ENCODE peak calls at places on chromosomes 7 and 10, in nine cellular contexts. I, S, W, A, U, D, B, N and C are unnamed samples. For H3K4me1 and H3K9me3, the result is how much of the 10 kb centered on the place peaks cover.

GRCh38 chr7:29400435-29400834 is 163.2 kb upstream of the PRR15 start:
- DNase-seq in I (no peak), S (no peak), W (no peak), A (no peak), U (no peak), D (no peak), B (no peak), N (no peak), C (no peak)

GRCh38 chr7:69184339-69184738 is 413.9 kb upstream of the AUTS2 start:
- DNase-seq in I (no peak), S (no peak), W (no peak), A (no peak), U (no peak), D (no peak), B (no peak), N (no peak), C (no peak)

GRCh38 chr7:74606101-74606908 is 51.2 kb upstream of the GTF2I start:
- DNase-seq in I (peak), S (no peak), W (peak), A (peak), U (peak), D (peak), B (peak), N (no peak), C (no peak)

GRCh38 chr7:417625-417889 is 102.1 kb downstream of the PDGFA start:
- DNase-seq in I (no peak), S (peak), W (no peak), A (no peak), U (no peak), D (no peak), B (no peak), N (no peak), C (no peak)

GRCh38 chr10:68601490-68602265 is 41.5 kb downstream of the TET1 start:
- DNase-seq in I (no peak), S (no peak), W (no peak), A (no peak), U (no peak), D (no peak), B (no peak), N (peak), C (no peak)

GRCh38 chr7:29844614-29845013 is 38.3 kb downstream of the WIPF3 start:
- DNase-seq in I (peak), S (no peak), W (no peak), A (no peak), U (no peak), D (no peak), B (no peak), N (no peak), C (no peak)

GRCh38 chr10:47264797-47265281 is 35.2 kb upstream of the GDF10 start:
- DNase-seq in I (no peak), S (no peak), W (no peak), A (no peak), U (no peak), D (no peak), B (no peak), N (no peak), C (no peak)

GRCh38 chr10:49161411-49161997 is 26.7 kb downstream of the TMEM273 start:
- DNase-seq in I (peak), S (no peak), W (peak), A (no peak), U (no peak), D (no peak), B (peak), N (no peak), C (no peak)

GRCh38 chr10:15738237-15738928 is 18.7 kb upstream of the ITGA8 start:
- DNase-seq in I (no peak), S (no peak), W (no peak), A (peak), U (peak), D (no peak), B (no peak), N (no peak), C (peak)

GRCh38 chr7:537911-538634 is 18.4 kb upstream of the PDGFA start:
- DNase-seq in I (no peak), S (peak), W (peak), A (peak), U (peak), D (no peak), B (peak), N (no peak), C (peak)

GRCh38 chr10:73867871-73868631 is 6.3 kb downstream of the CAMK2G start:
- DNase-seq in I (no peak), S (no peak), W (no peak), A (peak), U (no peak), D (no peak), B (peak), N (no peak), C (no peak)
- H3K4me1 ChIP-seq in I (under half), S (under half), W (under half), A (under half), U (under half), D (half or more), B (under half), N (under half), C (under half)

DNA sequence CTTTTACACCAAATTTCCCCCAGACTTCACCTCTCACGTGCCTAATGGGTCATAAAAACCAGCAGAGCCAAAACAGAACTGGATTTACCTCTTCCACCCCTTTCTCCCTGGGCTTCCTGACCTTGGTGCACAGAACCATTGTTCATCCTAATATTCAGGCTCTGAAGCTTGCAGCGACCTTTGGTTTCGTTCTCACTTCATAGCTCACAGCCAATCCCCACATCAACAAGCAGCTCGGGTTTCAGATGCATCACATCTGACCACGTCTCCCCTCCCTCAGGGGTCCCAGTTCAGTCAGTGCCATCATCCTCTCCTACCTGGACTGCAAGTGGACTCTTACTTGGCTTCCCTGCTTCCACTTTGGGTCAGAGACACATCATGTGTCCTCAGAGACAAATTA is 141.6 kb upstream of the DPP6 start:
- DNase-seq in I (no peak), S (no peak), W (no peak), A (no peak), U (no peak), D (no peak), B (no peak), N (no peak), C (no peak)
- H3K9me3 ChIP-seq in I (under half), S (under half), W (under half), A (under half), U (under half), D (under half), B (under half), N (under half), C (under half)

GRCh38 chr7:111088328-111088727 is 2.6 kb upstream of the LRRN3 start:
- DNase-seq in I (no peak), S (no peak), W (no peak), A (no peak), U (no peak), D (no peak), B (no peak), N (no peak), C (no peak)

GRCh38 chr7:111085356-111085755 is 5.6 kb upstream of the LRRN3 start:
- DNase-seq in I (no peak), S (no peak), W (no peak), A (no peak), U (no peak), D (no peak), B (no peak), N (no peak), C (no peak)

GRCh38 chr7:111083423-111083822 is 7.5 kb upstream of the LRRN3 start:
- DNase-seq in I (no peak), S (no peak), W (no peak), A (no peak), U (no peak), D (no peak), B (no peak), N (peak), C (no peak)

GRCh38 chr7:111089822-111090426 is 1.0 kb upstream of the LRRN3 start:
- DNase-seq in I (peak), S (no peak), W (no peak), A (no peak), U (no peak), D (no peak), B (peak), N (no peak), C (no peak)

DNA sequence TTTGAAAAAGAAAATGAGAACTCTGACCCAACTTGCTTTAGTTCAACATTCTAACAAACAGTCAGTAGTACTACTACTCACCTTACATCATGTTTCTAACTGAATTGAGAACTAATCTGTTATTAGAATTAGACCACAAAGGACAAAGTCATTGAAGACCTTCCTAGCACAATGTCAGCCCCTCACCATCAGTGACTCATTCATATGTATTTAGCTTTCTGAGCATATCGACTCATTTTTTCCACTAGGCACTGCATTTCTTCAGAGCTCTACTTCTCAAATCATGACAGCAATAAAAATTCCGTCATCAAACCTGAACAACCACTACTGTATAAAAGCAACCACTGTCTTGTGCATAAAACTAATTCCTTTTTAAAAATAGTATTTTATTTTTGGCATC is 4.4 kb upstream of the LRRN3 start:
- DNase-seq in I (no peak), S (no peak), W (no peak), A (no peak), U (no peak), D (no peak), B (no peak), N (no peak), C (no peak)
- H3K4me1 ChIP-seq in I (under half), S (under half), W (under half), A (under half), U (under half), D (under half), B (under half), N (under half), C (under half)

GRCh38 chr7:126449621-126450268 is 803.0 kb downstream of the GRM8 start:
- DNase-seq in I (no peak), S (no peak), W (no peak), A (no peak), U (no peak), D (no peak), B (no peak), N (no peak), C (no peak)
- H3K9me3 ChIP-seq in I (under half), S (under half), W (under half), A (under half), U (under half), D (under half), B (under half), N (under half), C (under half)

DNA sequence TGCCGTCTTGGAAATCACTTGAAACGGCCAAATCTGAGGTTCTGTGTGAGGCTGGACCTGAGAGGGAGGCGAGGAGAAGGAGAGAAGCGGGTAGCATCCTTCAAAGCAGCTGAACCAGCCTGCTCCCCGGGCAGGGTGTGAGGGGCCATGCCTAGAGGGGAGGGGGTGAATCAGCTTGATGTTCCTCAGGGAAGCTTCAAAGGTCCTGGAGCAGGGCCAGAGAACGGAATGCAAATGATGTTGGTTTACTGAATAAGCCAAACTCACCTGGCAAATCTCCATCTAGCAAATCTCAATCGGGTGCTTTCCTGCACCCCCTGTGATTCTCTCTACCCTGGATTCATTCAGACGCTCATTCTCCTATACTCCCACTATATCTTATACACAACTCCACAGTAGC is 226.9 kb downstream of the WDR11 start:
- DNase-seq in I (no peak), S (peak), W (no peak), A (no peak), U (no peak), D (no peak), B (no peak), N (no peak), C (no peak)
- H3K4me1 ChIP-seq in I (under half), S (under half), W (under half), A (under half), U (under half), D (under half), B (half or more), N (under half), C (under half)

DNA sequence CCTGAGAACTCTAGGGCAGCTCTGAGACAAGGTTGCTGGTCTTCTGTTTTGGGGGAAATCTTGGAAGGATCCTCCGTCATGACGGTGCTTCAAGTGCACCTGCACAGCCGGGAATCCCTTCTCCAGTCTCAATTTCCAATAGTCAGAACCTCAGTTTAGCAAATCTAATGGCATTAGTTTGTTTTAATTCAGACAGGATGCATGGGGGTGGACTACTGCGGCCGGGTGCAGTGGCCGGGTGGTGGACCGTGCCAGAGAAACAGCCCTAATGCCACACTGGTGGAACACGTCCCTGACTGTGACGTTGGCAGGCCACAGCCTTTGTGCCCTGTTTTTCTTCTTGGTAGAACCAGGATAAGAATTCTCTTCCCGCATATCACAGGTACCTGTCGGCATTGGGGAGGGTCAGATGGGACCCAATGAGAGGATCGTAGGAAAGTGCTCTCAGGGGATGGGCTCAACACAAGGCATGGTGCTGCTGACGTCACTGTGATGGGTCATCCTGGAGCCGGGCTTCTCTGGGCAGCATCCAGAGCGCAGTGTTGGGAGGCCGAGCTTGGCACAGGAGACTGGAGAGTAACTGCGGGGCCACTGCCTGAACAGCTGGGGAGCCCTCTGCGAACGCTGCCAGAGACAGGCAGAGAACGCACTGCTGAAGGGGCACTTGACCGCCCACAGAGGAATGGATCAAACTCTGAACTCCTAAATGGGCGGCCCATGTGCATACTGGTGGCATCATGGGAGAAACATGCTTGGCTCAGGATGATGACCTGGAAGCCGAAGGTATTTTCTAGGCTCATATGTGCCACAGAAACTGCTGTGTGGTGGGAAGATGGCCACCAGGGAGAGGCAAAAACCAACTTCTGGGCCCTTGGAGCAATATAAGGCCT is 313.8 kb upstream of the SHH start:
- DNase-seq in I (no peak), S (no peak), W (no peak), A (no peak), U (no peak), D (no peak), B (no peak), N (no peak), C (no peak)
- H3K9me3 ChIP-seq in I (under half), S (under half), W (under half), A (under half), U (under half), D (under half), B (under half), N (under half), C (under half)

DNA sequence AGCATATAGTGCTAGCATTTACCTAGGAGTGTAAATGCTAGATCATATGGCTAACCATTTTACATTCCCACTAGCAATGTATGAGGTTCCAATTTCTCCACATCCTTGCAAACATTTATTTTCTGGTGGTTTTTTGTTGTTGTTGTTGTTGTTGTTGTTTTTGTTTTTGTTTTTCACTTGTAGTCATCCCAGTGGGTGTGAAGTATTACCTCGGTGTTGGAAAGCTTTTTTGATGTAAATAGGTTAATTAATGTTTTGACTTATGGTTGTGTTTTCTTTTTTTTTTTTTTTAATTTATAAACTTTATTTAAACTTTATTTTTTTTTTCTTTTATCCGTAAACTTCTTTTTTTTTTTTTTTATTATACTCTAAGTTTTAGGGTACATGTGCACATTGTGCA is 15.3 kb upstream of the TSGA13 start:
- DNase-seq in I (no peak), S (no peak), W (no peak), A (no peak), U (no peak), D (no peak), B (no peak), N (no peak), C (no peak)
- H3K4me1 ChIP-seq in I (under half), S (under half), W (under half), A (under half), U (under half), D (under half), B (under half), N (under half), C (under half)

DNA sequence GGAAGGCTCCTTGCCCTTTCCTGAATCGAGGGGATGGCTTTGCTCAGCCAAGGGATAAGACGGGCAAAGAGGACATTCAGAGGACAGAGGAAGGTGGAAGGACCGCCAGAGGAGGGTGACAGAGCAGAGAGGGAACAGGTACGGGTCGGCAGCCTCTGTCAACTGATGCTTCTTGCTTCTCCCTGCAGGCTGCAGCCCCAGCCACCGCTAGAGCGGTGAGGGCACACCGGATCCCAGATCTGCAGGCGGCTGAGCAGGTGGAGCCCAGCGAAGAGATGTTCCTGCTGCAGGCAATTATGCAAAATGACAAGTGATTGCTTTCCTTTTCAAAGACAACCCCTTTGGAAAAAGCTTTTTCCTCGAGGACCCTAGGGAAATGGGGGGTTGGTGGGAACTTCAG is 181.9 kb upstream of the ANKRD30A start:
- DNase-seq in I (no peak), S (no peak), W (no peak), A (no peak), U (no peak), D (no peak), B (no peak), N (no peak), C (no peak)
- H3K9me3 ChIP-seq in I (under half), S (under half), W (half or more), A (under half), U (under half), D (under half), B (under half), N (under half), C (under half)

GRCh38 chr10:124609698-124610097 is 134.5 kb downstream of the FAM53B start:
- DNase-seq in I (no peak), S (no peak), W (no peak), A (no peak), U (no peak), D (no peak), B (no peak), N (no peak), C (no peak)

GRCh38 chr10:124611738-124612137 is 132.4 kb downstream of the FAM53B start:
- DNase-seq in I (no peak), S (no peak), W (no peak), A (no peak), U (no peak), D (no peak), B (no peak), N (no peak), C (no peak)

GRCh38 chr10:124615259-124615658 is 128.9 kb downstream of the FAM53B start:
- DNase-seq in I (no peak), S (no peak), W (no peak), A (no peak), U (no peak), D (no peak), B (no peak), N (no peak), C (no peak)

GRCh38 chr10:124614003-124614659 is 130.0 kb downstream of the FAM53B start:
- DNase-seq in I (no peak), S (no peak), W (no peak), A (no peak), U (no peak), D (no peak), B (no peak), N (peak), C (no peak)

GRCh38 chr10:124612611-124613498 is 131.3 kb downstream of the FAM53B start:
- DNase-seq in I (peak), S (no peak), W (peak), A (peak), U (no peak), D (no peak), B (peak), N (no peak), C (peak)
- H3K4me1 ChIP-seq in I (under half), S (under half), W (under half), A (under half), U (under half), D (under half), B (under half), N (under half), C (under half)

GRCh38 chr7:42155836-42156540 is 81.0 kb downstream of the GLI3 start:
- DNase-seq in I (no peak), S (no peak), W (no peak), A (no peak), U (no peak), D (no peak), B (no peak), N (no peak), C (no peak)

GRCh38 chr7:42152353-42153205 is 84.4 kb downstream of the GLI3 start:
- DNase-seq in I (peak), S (no peak), W (no peak), A (no peak), U (no peak), D (no peak), B (peak), N (no peak), C (no peak)

GRCh38 chr7:42154168-42154567 is 82.8 kb downstream of the GLI3 start:
- DNase-seq in I (no peak), S (no peak), W (no peak), A (no peak), U (no peak), D (no peak), B (no peak), N (no peak), C (no peak)

GRCh38 chr7:42156541-42156865 is 80.5 kb downstream of the GLI3 start:
- DNase-seq in I (no peak), S (no peak), W (no peak), A (no peak), U (no peak), D (no peak), B (no peak), N (no peak), C (no peak)

GRCh38 chr7:42151309-42151708 is 85.7 kb downstream of the GLI3 start:
- DNase-seq in I (no peak), S (no peak), W (no peak), A (peak), U (peak), D (no peak), B (peak), N (no peak), C (no peak)
- H3K9me3 ChIP-seq in I (under half), S (under half), W (under half), A (under half), U (under half), D (under half), B (under half), N (under half), C (under half)